ENCODE peak calls at places on chromosomes 1 and 21, in six cellular contexts. M is NCI-H1092; T is HEK293T; H is heart right ventricle; C is cardiac muscle cell; O is stimulated activated CD4-positive, alpha-beta T cell treated with anti-CD3 and anti-CD28 coated beads, Interleukin-15, amount 100 ng/mL, for 48 hours. Y is an unnamed sample.

GRCh38 chr21:31609081-31609480 is 50.4 kb upstream of the SOD1 start:
- DNase-seq in M (no peak), T (no peak), H (no peak), C (no peak), O (no peak), Y (no peak)

GRCh38 chr1:242404296-242404695 is 120.2 kb downstream of the PLD5 start:
- DNase-seq in M (no peak), T (no peak), H (no peak), C (no peak), O (no peak), Y (no peak)

GRCh38 chr1:243287652-243288051 is 31.8 kb downstream of the SDCCAG8 start:
- DNase-seq in M (no peak), T (no peak), H (no peak), C (no peak), O (no peak), Y (no peak)

GRCh38 chr1:48223372-48224081 is 1.0 kb downstream of the SLC5A9 start:
- DNase-seq in M (no peak), T (no peak), H (no peak), C (no peak), O (no peak), Y (no peak)

GRCh38 chr1:178011101-178011828 is 41.4 kb upstream of the SEC16B start:
- DNase-seq in M (no peak), T (no peak), H (no peak), C (no peak), O (no peak), Y (no peak)

GRCh38 chr1:7847599-7847998 is 5.3 kb downstream of the UTS2 start:
- DNase-seq in M (no peak), T (no peak), H (no peak), C (no peak), O (no peak), Y (no peak)

GRCh38 chr1:1990222-1990621 is 13.4 kb downstream of the CFAP74 start:
- DNase-seq in M (no peak), T (no peak), H (no peak), C (no peak), O (no peak), Y (no peak)

GRCh38 chr1:93541045-93541444 is 93.1 kb downstream of the FNBP1L start:
- DNase-seq in M (no peak), T (no peak), H (no peak), C (no peak), O (no peak), Y (no peak)

GRCh38 chr1:155081472-155082300 is 3.0 kb downstream of the EFNA3 start:
- DNase-seq in M (no peak), T (no peak), H (peak; percentile 23), C (peak; percentile 34), O (no peak), Y (no peak)

GRCh38 chr1:49626474-49626873 is 397.3 kb downstream of the AGBL4 start:
- DNase-seq in M (no peak), T (no peak), H (no peak), C (no peak), O (no peak), Y (no peak)

GRCh38 chr1:1680031-1680911 is 12.3 kb downstream of the SLC35E2B start:
- DNase-seq in M (no peak), T (peak; percentile 3), H (peak; percentile 6), C (no peak), O (no peak), Y (no peak)

GRCh38 chr1:232982238-232982944 is 32.0 kb downstream of the NTPCR start:
- DNase-seq in M (no peak), T (no peak), H (no peak), C (no peak), O (no peak), Y (no peak)

GRCh38 chr1:2345297-2346075 is 45.9 kb downstream of the MORN1 start:
- DNase-seq in M (no peak), T (no peak), H (peak; percentile 10), C (no peak), O (no peak), Y (no peak)

GRCh38 chr1:156310962-156311361 is 11.9 kb upstream of the VHLL start:
- DNase-seq in M (no peak), T (no peak), H (no peak), C (no peak), O (no peak), Y (no peak)

GRCh38 chr21:35120631-35121180 is 71.6 kb upstream of the RUNX1 start:
- DNase-seq in M (no peak), T (no peak), H (no peak), C (no peak), O (no peak), Y (no peak)

Y was measured in neuronal stem cell.